ENCODE peak calls at places on chromosomes 12 and 14, in six cellular contexts. O is mammary epithelial cell, Y is fibroblast of lung, X is HCT116, K is tibial nerve, U is kidney. F is an unnamed sample.

GRCh38 chr12:52358575-52359350 is 8.5 kb downstream of the KRT85 start:
- DNase-seq in X (no peak), O (no peak), U (no peak), Y (no peak), K (no peak), F (no peak)

GRCh38 chr12:77133566-77133965 is 68.2 kb upstream of the E2F7 start:
- DNase-seq in U (no peak), O (peak), X (no peak), Y (peak), K (no peak), F (peak)

GRCh38 chr14:35628989-35629388 is 95.0 kb downstream of the INSM2 start:
- DNase-seq in X (no peak), O (no peak), K (no peak), Y (no peak), U (no peak), F (no peak)

GRCh38 chr14:64912256-64912655 is 2.0 kb upstream of the CHURC1 start:
- DNase-seq in O (no peak), K (no peak), U (no peak), Y (no peak), X (no peak), F (no peak)

GRCh38 chr14:21894003-21894897 is 220.6 kb upstream of the OR4E1 start:
- DNase-seq in X (no peak), K (no peak), O (no peak), U (no peak), Y (no peak), F (no peak)

GRCh38 chr12:45435945-45436710 is 220.2 kb downstream of the ANO6 start:
- DNase-seq in Y (no peak), X (no peak), O (peak), K (no peak), U (no peak), F (no peak)

GRCh38 chr12:59808317-59808910 is 212.6 kb downstream of the SLC16A7 start:
- DNase-seq in Y (peak), U (no peak), K (no peak), O (peak), X (peak), F (no peak)

GRCh38 chr12:109609256-109609821 is 35.7 kb downstream of the MVK start:
- DNase-seq in K (no peak), O (no peak), Y (no peak), X (no peak), U (no peak), F (no peak)

GRCh38 chr14:95330591-95331370 is 11.1 kb upstream of the CLMN start:
- DNase-seq in Y (no peak), U (no peak), X (no peak), K (no peak), O (peak), F (no peak)

GRCh38 chr12:3489057-3489456 is 1.9 kb upstream of the PRMT8 start:
- DNase-seq in U (no peak), Y (peak), O (peak), X (no peak), K (no peak), F (no peak)

GRCh38 chr14:51533160-51533559 is 118.5 kb upstream of the FRMD6 start:
- DNase-seq in Y (no peak), X (no peak), K (no peak), U (no peak), O (peak), F (no peak)

GRCh38 chr12:29241821-29242591 is 92.9 kb downstream of the FAR2 start:
- DNase-seq in X (peak), K (no peak), Y (peak), U (no peak), O (peak), F (no peak)

GRCh38 chr14:98906123-98906995 is 365.6 kb downstream of the BCL11B start:
- DNase-seq in O (peak), X (peak), U (no peak), K (peak), Y (peak), F (no peak)

GRCh38 chr12:4584281-4584680 is 22.3 kb downstream of the DYRK4 start:
- DNase-seq in Y (no peak), O (no peak), U (no peak), K (no peak), X (no peak), F (no peak)

GRCh38 chr14:32662234-32662633 is 276.4 kb upstream of the NPAS3 start:
- DNase-seq in U (no peak), O (peak), X (no peak), Y (no peak), K (no peak), F (no peak)

GRCh38 chr12:101642115-101643067 is 47.6 kb downstream of the MYBPC1 start:
- DNase-seq in U (peak), X (no peak), Y (no peak), O (no peak), K (no peak), F (peak)

GRCh38 chr14:105088812-105089745 is 23.8 kb upstream of the GPR132 start:
- DNase-seq in K (no peak), O (no peak), U (peak), X (no peak), Y (peak), F (no peak)

GRCh38 chr12:98332626-98333025 is 182.8 kb upstream of the TMPO start:
- DNase-seq in O (no peak), Y (no peak), K (no peak), U (no peak), X (no peak), F (no peak)

GRCh38 chr12:71780207-71780822 is 25.7 kb downstream of the RAB21 start:
- DNase-seq in X (peak), O (peak), U (no peak), Y (peak), K (no peak), F (no peak)

GRCh38 chr12:22121224-22121623 is 75.2 kb downstream of the CMAS start:
- DNase-seq in X (peak), K (no peak), Y (no peak), O (no peak), U (no peak), F (no peak)

GRCh38 chr12:90080616-90081015 is 372.0 kb upstream of the ATP2B1 start:
- DNase-seq in O (no peak), X (no peak), U (no peak), K (no peak), Y (no peak), F (no peak)

GRCh38 chr12:128848371-128848770 is 4.9 kb upstream of the GLT1D1 start:
- DNase-seq in Y (no peak), U (no peak), X (no peak), O (no peak), K (no peak), F (no peak)

GRCh38 chr12:114746297-114747074 is 62.5 kb upstream of the TBX3 start:
- DNase-seq in U (no peak), K (no peak), Y (peak), O (no peak), X (no peak), F (no peak)

GRCh38 chr14:58430156-58430555 is 2.6 kb downstream of the KIAA0586 start:
- DNase-seq in K (no peak), U (no peak), O (peak), X (no peak), Y (peak), F (no peak)

GRCh38 chr14:99671230-99672224 is 12.6 kb upstream of the CYP46A1 start:
- DNase-seq in X (no peak), K (no peak), Y (no peak), U (peak), O (no peak), F (no peak)

GRCh38 chr12:126051611-126052107 is 986.4 kb downstream of the AACS start:
- DNase-seq in O (peak), K (no peak), X (no peak), U (no peak), Y (peak), F (no peak)

GRCh38 chr12:9342614-9343353 is 134.6 kb upstream of the PZP start:
- DNase-seq in Y (no peak), U (no peak), K (no peak), O (no peak), X (no peak), F (no peak)

GRCh38 chr14:94906991-94907587 is 137.2 kb upstream of the GSC start:
- DNase-seq in U (no peak), O (no peak), X (no peak), K (no peak), Y (no peak), F (no peak)

GRCh38 chr14:100538566-100539318 is 48.5 kb downstream of the BEGAIN start:
- DNase-seq in U (peak), O (no peak), K (peak), X (no peak), Y (no peak), F (no peak)

GRCh38 chr12:114450511-114451300 is 44.8 kb upstream of the TBX5 start:
- DNase-seq in Y (no peak), K (no peak), U (no peak), X (no peak), O (no peak), F (no peak)

GRCh38 chr14:54127526-54127925 is 170.9 kb upstream of the BMP4 start:
- DNase-seq in Y (peak), K (no peak), X (no peak), O (peak), U (no peak), F (no peak)

GRCh38 chr12:67783393-67783792 is 134.8 kb downstream of the DYRK2 start:
- DNase-seq in X (no peak), K (no peak), U (no peak), Y (no peak), O (no peak), F (no peak)

GRCh38 chr12:83818888-83819287 is 1093.7 kb downstream of the SLC6A15 start:
- DNase-seq in Y (peak), O (peak), X (no peak), K (no peak), U (peak), F (no peak)

GRCh38 chr12:23847857-23848256 is 101.6 kb downstream of the SOX5 start:
- DNase-seq in K (no peak), O (no peak), Y (no peak), X (no peak), U (no peak), F (no peak)

GRCh38 chr12:81231574-81232368 is 153.9 kb downstream of the ACSS3 start:
- DNase-seq in K (no peak), X (no peak), O (no peak), U (no peak), Y (no peak), F (no peak)

GRCh38 chr12:96195845-96196451 is 1.8 kb downstream of the ELK3 start:
- DNase-seq in U (peak), Y (peak), X (no peak), K (no peak), O (peak), F (no peak)

GRCh38 chr14:55731247-55731872 is 151.4 kb downstream of the KTN1 start:
- DNase-seq in Y (no peak), O (no peak), X (no peak), U (no peak), K (no peak), F (no peak)
- TF ChIP-seq CTCF in Y (no peak), O (no peak), X (no peak), U (no peak), K (no peak), F (no peak)

DNA sequence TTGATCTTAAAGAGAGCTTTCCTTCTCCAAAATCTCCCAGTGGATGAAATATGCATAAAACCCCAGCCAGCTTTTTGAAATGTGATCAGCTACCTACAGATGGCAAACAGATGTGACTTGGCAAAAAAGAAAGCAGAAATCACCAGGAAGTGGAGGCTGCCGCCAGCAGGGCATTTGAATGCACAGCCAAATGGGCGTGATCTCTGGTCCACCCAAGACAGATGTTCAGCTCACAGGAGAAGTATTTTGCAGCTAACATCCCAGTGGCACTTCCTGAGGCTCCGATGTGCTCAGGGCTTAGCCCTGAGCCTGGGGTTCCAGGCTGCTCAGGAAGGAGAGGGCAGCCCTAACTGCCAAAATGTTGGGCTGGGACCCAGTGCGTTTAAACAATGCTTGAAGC is 78.2 kb downstream of the LGMN start:
- DNase-seq in X (no peak), O (no peak), Y (peak), U (no peak), K (no peak), F (no peak)
- TF ChIP-seq CTCF in X (no peak), O (no peak), Y (peak), U (no peak), K (no peak), F (no peak)

GRCh38 chr12:54658306-54659264 is 10.4 kb upstream of the DCD start:
- DNase-seq in O (peak), U (no peak), K (no peak), Y (no peak), X (peak), F (no peak)
- TF ChIP-seq CTCF in O (peak), U (peak), K (peak), Y (peak), X (peak), F (peak)

GRCh38 chr12:123264642-123265041 is 7.0 kb downstream of the CDK2AP1 start:
- DNase-seq in O (no peak), K (no peak), X (no peak), U (no peak), Y (no peak), F (no peak)
- TF ChIP-seq CTCF in O (no peak), K (no peak), X (no peak), U (peak), Y (no peak), F (peak)

DNA sequence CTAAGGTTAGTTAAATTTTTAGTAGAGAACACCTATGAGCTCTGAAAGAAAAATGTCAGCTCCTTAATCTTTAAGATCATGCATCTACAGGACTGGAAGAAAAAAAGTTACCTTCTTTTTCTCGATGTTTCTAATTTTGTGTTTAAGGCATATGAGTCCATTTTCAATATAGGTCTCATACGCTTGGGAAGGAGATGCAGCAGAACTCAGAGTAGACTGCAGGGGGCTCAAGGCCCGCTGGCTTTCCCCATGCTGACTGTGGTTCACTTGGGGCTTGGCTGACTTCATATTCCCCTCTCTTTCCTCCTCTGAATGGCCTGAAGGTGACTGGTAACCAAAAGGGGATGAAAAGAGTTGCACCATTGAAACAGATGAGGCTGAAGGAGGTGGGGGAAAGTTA is 1.5 kb downstream of the CAPRIN2 start:
- DNase-seq in K (no peak), U (no peak), O (peak), Y (peak), X (no peak), F (no peak)
- TF ChIP-seq CTCF in K (no peak), U (no peak), O (no peak), Y (peak), X (no peak), F (peak)

GRCh38 chr14:102686176-102686801 is 91.0 kb upstream of the TRAF3 start:
- DNase-seq in K (no peak), U (no peak), O (no peak), X (no peak), Y (no peak), F (no peak)

GRCh38 chr14:102688290-102688689 is 89.0 kb upstream of the TRAF3 start:
- DNase-seq in X (no peak), O (no peak), U (no peak), K (no peak), Y (no peak), F (no peak)

GRCh38 chr14:102678394-102678793 is 85.9 kb downstream of the RCOR1 start:
- DNase-seq in Y (no peak), K (no peak), O (no peak), X (no peak), U (no peak), F (no peak)

GRCh38 chr14:102684276-102684663 is 91.8 kb downstream of the RCOR1 start:
- DNase-seq in K (no peak), X (no peak), Y (no peak), U (no peak), O (no peak), F (no peak)

DNA sequence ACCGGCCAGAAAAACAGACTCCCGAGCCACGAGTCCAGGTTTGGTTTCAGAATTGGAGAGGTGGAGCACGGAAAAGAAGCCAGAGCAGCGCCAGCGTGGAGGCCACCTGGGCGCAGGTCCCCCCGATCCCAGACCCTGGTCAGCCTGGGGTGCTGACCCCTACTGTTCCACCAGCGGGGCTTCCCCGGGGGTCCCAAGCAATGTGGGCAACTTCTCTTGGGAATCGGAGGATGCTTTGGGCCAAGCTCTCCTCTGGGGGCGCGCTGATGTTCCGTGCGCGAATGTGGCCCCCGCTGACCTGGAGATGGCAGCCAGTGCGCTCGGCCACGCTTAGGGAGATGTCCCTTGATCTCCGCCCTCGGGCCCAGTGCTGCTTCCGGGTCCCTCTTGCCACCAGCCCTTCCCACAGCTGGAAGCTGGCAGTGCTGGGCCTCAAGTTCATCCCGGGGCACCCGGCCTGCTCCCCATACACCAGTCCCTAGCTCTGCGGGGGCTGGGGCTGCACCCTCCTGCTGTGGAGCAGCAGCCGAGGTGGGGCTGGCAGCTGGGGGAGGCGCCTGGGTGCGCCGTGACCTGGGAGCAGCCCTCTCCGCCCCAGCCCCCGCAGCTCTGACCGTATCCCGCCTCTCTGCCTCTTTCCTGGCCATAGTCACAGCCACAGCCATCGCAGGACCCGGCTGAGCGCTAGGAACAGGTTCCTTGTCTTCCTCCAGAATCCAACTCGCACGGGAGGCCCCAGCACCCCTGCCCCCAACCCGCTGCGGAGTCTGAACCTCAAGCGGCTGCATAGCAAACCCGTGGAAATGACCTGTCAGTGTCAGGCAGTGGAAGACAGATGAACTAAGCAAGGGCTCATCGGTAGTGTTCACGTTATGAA is 91.2 kb downstream of the RCOR1 start:
- DNase-seq in U (no peak), O (no peak), K (no peak), X (no peak), Y (no peak), F (no peak)
- TF ChIP-seq CTCF in U (no peak), O (no peak), K (no peak), X (no peak), Y (no peak), F (no peak)

DNA sequence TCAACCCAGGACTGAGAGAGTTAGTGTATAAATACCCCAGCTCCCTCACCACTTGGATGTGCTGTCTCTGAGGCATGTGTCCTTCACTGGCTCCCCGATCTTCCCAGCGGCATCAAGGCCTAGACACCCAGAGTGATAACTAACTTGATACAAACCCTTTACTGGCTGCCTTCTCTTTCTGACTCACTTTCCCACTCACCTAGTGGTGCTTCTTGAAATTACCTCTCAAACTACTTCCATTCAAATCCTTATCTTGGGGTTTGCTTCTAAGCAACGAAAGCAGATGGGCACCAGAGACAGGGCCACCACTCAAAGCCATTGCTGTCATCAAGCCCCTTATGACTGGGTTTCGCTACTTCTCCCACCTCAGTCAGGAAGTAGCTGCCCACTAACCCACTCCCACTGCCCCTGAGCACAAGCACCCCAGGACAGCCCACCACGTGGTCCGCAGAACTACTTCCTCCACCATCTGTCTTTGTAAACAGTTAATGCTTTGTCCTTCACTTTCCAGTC is 17.2 kb downstream of the ZFP36L1 start:
- DNase-seq in U (no peak), K (no peak), O (no peak), X (no peak), Y (no peak), F (no peak)
- TF ChIP-seq CTCF in U (no peak), K (no peak), O (peak), X (no peak), Y (no peak), F (peak)

DNA sequence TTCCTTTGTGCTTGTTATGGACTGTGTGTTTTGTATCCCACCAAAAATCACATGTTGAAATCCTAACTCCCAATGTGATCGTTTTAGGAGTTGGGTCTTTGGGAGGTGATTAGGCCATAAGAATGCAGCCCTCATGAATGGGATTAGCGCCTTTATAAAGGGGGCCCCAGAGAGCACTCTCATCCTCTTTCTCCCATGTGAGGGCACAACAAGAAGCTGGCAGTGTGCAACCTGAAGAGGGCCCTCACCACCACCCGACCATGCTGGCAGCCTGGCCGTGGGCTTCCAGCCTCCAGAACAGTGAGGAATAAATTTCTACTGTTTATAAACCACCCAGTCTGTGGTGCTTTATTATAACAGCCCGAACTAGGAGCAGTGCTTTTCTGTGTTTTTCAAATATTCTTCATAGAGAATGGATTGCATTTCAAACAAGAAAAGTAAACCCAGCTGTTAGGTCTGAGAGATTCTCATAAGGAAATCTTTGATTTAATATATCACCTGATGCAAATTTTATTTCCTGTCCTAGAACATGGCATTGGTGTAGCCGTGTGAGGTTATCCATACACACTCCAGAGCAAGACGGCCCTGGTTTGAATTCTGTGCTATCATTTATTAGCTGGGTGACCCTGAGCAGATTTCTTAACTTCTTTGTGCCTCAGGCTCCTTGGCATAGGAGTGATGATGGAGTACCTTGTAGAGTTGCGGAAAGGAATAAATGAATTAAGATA is 27.8 kb downstream of the HSPB8 start:
- DNase-seq in X (no peak), O (no peak), Y (no peak), K (no peak), U (no peak), F (no peak)
- TF ChIP-seq CTCF in X (no peak), O (no peak), Y (no peak), K (no peak), U (no peak), F (no peak)

F was measured in type B pancreatic cell.